ENCODE peak calls at places on chromosome 9, in five cellular contexts. H, P, K, A and I are unnamed samples.

GRCh38 chr9:114507726-114508125 is 2.5 kb upstream of the WHRN start:
- DNase-seq in H (no peak), P (peak; percentile 35), K (no peak), A (peak; percentile 16), I (no peak)

GRCh38 chr9:135666534-135667402 is 3.7 kb downstream of the LCN9 start:
- DNase-seq in H (peak; percentile 11), P (no peak), K (no peak), A (no peak), I (no peak)

GRCh38 chr9:100394819-100395218 is 32.1 kb upstream of the MSANTD3 start:
- DNase-seq in H (no peak), P (peak; percentile 15), K (no peak), A (no peak), I (no peak)

GRCh38 chr9:35616681-35617459 is 1.3 kb downstream of the CD72 start:
- DNase-seq in H (peak; percentile 69), P (peak; percentile 55), K (peak; percentile 13), A (no peak), I (peak; percentile 71)

GRCh38 chr9:121325387-121325786 is 44.7 kb downstream of the STOM start:
- DNase-seq in H (no peak), P (no peak), K (no peak), A (no peak), I (no peak)

GRCh38 chr9:105912868-105913516 is 218.7 kb downstream of the TMEM38B start:
- DNase-seq in H (no peak), P (peak; percentile 1), K (no peak), A (no peak), I (no peak)

GRCh38 chr9:37621299-37621934 is 29.0 kb upstream of the TOMM5 start:
- DNase-seq in H (no peak), P (no peak), K (no peak), A (no peak), I (no peak)

GRCh38 chr9:119365291-119366027 is 3.8 kb downstream of the BRINP1 start:
- DNase-seq in H (no peak), P (peak; percentile 19), K (peak; percentile 13), A (peak; percentile 66), I (no peak)

GRCh38 chr9:86515221-86515620 is 161.0 kb upstream of the TUT7 start:
- DNase-seq in H (no peak), P (no peak), K (no peak), A (no peak), I (no peak)

GRCh38 chr9:136645903-136646754 is 16.6 kb upstream of the EGFL7 start:
- DNase-seq in H (no peak), P (no peak), K (no peak), A (no peak), I (no peak)

GRCh38 chr9:16869961-16870605 is 387 bp downstream of the BNC2 start:
- DNase-seq in H (no peak), P (peak; percentile 56), K (no peak), A (no peak), I (no peak)

GRCh38 chr9:18235181-18235908 is 238.6 kb upstream of the ADAMTSL1 start:
- DNase-seq in H (no peak), P (peak; percentile 15), K (no peak), A (no peak), I (no peak)

GRCh38 chr9:127897194-127897692 is 2.2 kb downstream of the ST6GALNAC6 start:
- DNase-seq in H (no peak), P (peak; percentile 68), K (no peak), A (no peak), I (no peak)

GRCh38 chr9:78320875-78321496 is 24.1 kb downstream of the PSAT1 start:
- DNase-seq in H (no peak), P (no peak), K (no peak), A (no peak), I (no peak)

GRCh38 chr9:78407636-78408312 is 110.8 kb downstream of the PSAT1 start:
- DNase-seq in H (no peak), P (no peak), K (no peak), A (no peak), I (no peak)

GRCh38 chr9:71250626-71251025 is 129.2 kb upstream of the TRPM3 start:
- DNase-seq in H (no peak), P (no peak), K (no peak), A (no peak), I (no peak)

GRCh38 chr9:31034311-31034710 is 1350.1 kb upstream of the ACO1 start:
- DNase-seq in H (no peak), P (no peak), K (peak; percentile 65), A (no peak), I (no peak)

GRCh38 chr9:22211588-22212360 is 202.7 kb upstream of the CDKN2B start:
- DNase-seq in H (no peak), P (peak; percentile 99), K (no peak), A (no peak), I (no peak)

GRCh38 chr9:115517335-115518075 is 399.5 kb upstream of the TNC start:
- DNase-seq in H (no peak), P (no peak), K (no peak), A (no peak), I (no peak)

GRCh38 chr9:31799953-31800609 is 584.4 kb upstream of the ACO1 start:
- DNase-seq in H (no peak), P (no peak), K (peak; percentile 26), A (peak; percentile 60), I (no peak)

GRCh38 chr9:91037511-91038482 is 236.2 kb downstream of the SYK start:
- DNase-seq in H (no peak), P (peak; percentile 93), K (no peak), A (no peak), I (no peak)

GRCh38 chr9:110710420-110710819 is 41.8 kb downstream of the MUSK start:
- DNase-seq in H (no peak), P (no peak), K (no peak), A (no peak), I (no peak)

GRCh38 chr9:126595982-126596381 is 17.7 kb upstream of the LMX1B start:
- DNase-seq in H (no peak), P (no peak), K (no peak), A (no peak), I (no peak)

GRCh38 chr9:34047864-34048729 is 590 bp downstream of the UBAP2 start:
- DNase-seq in H (peak; percentile 49), P (peak; percentile 62), K (no peak), A (peak; percentile 11), I (peak; percentile 49)

GRCh38 chr9:4020038-4020746 is 279.7 kb downstream of the GLIS3 start:
- DNase-seq in H (no peak), P (peak; percentile 15), K (no peak), A (no peak), I (no peak)